ENCODE peak calls at places on chromosomes 13 and 19, in four cellular contexts. D is IMR-90, Z is H1, I is neuronal stem cell. A is an unnamed sample.

GRCh38 chr19:13583753-13584152 is 77.5 kb upstream of the CACNA1A start:
- DNase-seq in D (no peak), Z (no peak), I (no peak), A (no peak)

GRCh38 chr19:44662686-44663085 is 8.6 kb upstream of the CEACAM19 start:
- DNase-seq in D (peak), Z (no peak), I (no peak), A (no peak)

GRCh38 chr19:7552781-7553180 is 17.3 kb downstream of the PNPLA6 start:
- DNase-seq in D (no peak), Z (no peak), I (no peak), A (no peak)

GRCh38 chr19:7605490-7606222 is 10.0 kb downstream of the CAMSAP3 start:
- DNase-seq in D (no peak), Z (peak), I (no peak), A (peak)

GRCh38 chr13:91272235-91272777 is 75.2 kb upstream of the MIR17HG start:
- DNase-seq in D (no peak), Z (no peak), I (no peak), A (no peak)

GRCh38 chr19:5536337-5536894 is 31.3 kb downstream of the TINCR start:
- DNase-seq in D (peak), Z (peak), I (peak), A (peak)

GRCh38 chr19:10290876-10291553 is 1.3 kb downstream of the ICAM5 start:
- DNase-seq in D (peak), Z (no peak), I (no peak), A (peak)

GRCh38 chr13:99981115-99982020 is at the start of gene ZIC2:
- DNase-seq in D (no peak), Z (no peak), I (peak), A (peak)

GRCh38 chr19:38183227-38183914 is 40.7 kb downstream of the DPF1 start:
- DNase-seq in D (no peak), Z (peak), I (peak), A (peak)

GRCh38 chr13:77397636-77398035 is 70.7 kb upstream of the MYCBP2 start:
- DNase-seq in D (no peak), Z (no peak), I (no peak), A (no peak)

GRCh38 chr13:40508112-40508511 is 158.3 kb downstream of the FOXO1 start:
- DNase-seq in D (no peak), Z (no peak), I (no peak), A (no peak)

GRCh38 chr19:58150328-58150921 is at the start of gene ZNF329:
- DNase-seq in D (peak), Z (no peak), I (peak), A (peak)

GRCh38 chr13:114064516-114065140 is 67.8 kb downstream of the RASA3 start:
- DNase-seq in D (peak), Z (no peak), I (peak), A (no peak)

GRCh38 chr13:66076417-66076816 is 1153.7 kb downstream of the PCDH9 start:
- DNase-seq in D (peak), Z (no peak), I (no peak), A (no peak)

GRCh38 chr19:14094854-14095253 is 4.3 kb upstream of the SAMD1 start:
- DNase-seq in D (no peak), Z (no peak), I (no peak), A (no peak)

GRCh38 chr13:44969858-44970484 is 19.3 kb downstream of the NUFIP1 start:
- DNase-seq in D (peak), Z (no peak), I (peak), A (no peak)

GRCh38 chr13:21402586-21403307 is 56.4 kb downstream of the ZDHHC20 start:
- DNase-seq in D (peak), Z (no peak), I (no peak), A (no peak)

GRCh38 chr19:49359851-49360845 is 2.1 kb downstream of the TEAD2 start:
- DNase-seq in D (no peak), Z (no peak), I (no peak), A (no peak)

GRCh38 chr19:35155441-35155840 is 906 bp downstream of the FXYD5 start:
- DNase-seq in D (no peak), Z (no peak), I (no peak), A (no peak)
- H2BK15ac ChIP-seq in D (no peak), Z (no peak), I (peak), A (no peak)

GRCh38 chr13:31982124-31982523 is 49.5 kb upstream of the FRY start:
- DNase-seq in D (no peak), Z (no peak), I (no peak), A (no peak)
- H2BK5ac ChIP-seq in D (peak), Z (no peak), I (no peak), A (no peak)

DNA sequence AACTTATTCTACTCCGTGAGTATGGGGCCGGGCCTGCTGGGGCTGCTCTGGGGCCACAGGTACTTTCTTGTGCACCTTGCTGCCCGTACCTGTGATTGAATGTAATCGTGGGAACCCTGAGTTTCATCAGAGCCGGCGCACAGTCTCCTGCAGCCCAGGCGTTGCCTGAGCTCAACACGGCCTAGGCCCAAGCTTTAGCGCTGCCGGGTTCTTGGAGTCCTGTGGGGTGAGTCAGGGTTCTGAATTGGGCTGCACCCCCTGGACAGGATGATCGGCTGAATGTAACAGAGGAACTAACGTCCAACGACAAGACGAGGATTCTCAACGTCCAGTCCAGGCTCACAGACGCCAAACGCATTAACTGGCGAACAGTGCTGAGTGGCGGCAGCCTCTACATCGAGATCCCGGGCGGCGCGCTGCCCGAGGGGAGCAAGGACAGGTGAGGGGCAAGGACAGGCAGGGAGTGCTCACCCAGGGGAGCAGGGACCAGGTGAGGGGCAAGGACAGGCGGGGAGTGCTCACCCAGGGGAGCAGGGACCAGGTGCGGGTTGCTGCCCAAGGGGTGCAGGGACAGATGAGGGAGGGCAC is 10.4 kb downstream of the PEAK3 start:
- DNase-seq in D (peak), Z (no peak), I (no peak), A (peak)
- H2BK15ac ChIP-seq in D (no peak), Z (no peak), I (no peak), A (no peak)

GRCh38 chr19:4402171-4403004 is at the start of gene CHAF1A:
- DNase-seq in D (peak), Z (peak), I (peak), A (peak)

GRCh38 chr19:4396949-4397783 is 3.2 kb downstream of the SH3GL1 start:
- DNase-seq in D (no peak), Z (no peak), I (no peak), A (no peak)

GRCh38 chr19:4403005-4403761 is 743 bp downstream of the CHAF1A start:
- DNase-seq in D (no peak), Z (no peak), I (no peak), A (peak)

GRCh38 chr19:4401482-4402170 is 814 bp upstream of the CHAF1A start:
- DNase-seq in D (no peak), Z (no peak), I (no peak), A (no peak)

DNA sequence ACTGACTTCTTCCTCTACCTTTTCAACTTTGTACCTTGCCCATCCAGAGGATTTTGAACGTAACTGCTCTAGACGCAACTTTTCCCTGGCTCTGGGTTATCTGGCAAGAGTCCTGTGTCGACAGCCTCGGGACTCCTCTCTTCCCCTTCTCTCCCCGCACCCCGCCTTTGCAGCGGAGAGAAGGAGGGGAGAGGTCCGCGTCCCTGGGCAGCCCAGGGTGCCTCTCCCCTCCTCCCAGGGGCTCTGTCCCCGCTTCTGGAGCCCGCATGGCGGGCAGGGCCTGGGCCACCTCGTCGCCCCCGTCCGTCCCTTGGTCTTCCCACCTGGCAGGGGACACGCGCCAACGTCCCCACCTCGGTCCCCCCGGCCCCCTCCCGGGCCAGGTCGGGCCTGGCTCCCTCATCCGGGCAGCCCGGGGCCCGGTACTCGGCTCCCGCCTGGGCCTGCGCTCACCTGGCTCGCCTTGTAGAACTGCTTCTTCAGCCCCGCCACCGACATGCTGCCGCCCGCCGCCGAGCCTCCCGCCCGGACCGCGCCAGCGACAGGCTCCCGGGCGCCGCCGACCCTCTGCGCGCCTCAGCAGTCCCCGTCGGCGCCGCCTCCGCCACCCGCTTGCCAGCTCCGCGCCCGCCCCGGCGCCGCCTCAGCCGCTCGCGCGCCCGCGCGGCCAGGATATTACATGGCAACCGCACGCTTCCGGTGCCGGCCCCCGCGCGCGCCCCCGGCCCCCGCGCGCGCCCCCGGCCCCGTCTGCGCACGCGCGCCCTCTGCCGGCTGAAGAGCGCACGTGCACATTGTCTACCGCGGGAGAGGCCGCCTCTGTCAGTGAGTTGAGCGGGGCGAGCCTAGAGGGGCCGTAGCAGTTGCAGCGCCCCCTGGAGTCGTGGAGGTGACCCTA is at the start of gene SH3GL1:
- DNase-seq in D (peak), Z (peak), I (peak), A (peak)
- H2BK5ac ChIP-seq in D (peak), Z (peak), I (no peak), A (no peak)

GRCh38 chr19:676343-677105 is at the start of gene FSTL3:
- DNase-seq in D (no peak), Z (no peak), I (no peak), A (no peak)
- H2BK15ac ChIP-seq in D (peak), Z (no peak), I (no peak), A (no peak)

GRCh38 chr19:2099054-2099501 is 2.4 kb downstream of the IZUMO4 start:
- DNase-seq in D (no peak), Z (no peak), I (no peak), A (no peak)

GRCh38 chr19:2095338-2095938 is 688 bp downstream of the MOB3A start:
- DNase-seq in D (no peak), Z (no peak), I (no peak), A (no peak)

GRCh38 chr19:2099937-2100718 is 3.4 kb downstream of the IZUMO4 start:
- DNase-seq in D (no peak), Z (no peak), I (no peak), A (no peak)

GRCh38 chr19:2097330-2098327 is 914 bp downstream of the IZUMO4 start:
- DNase-seq in D (no peak), Z (no peak), I (no peak), A (no peak)

GRCh38 chr19:2096543-2097329 is at the start of gene IZUMO4:
- DNase-seq in D (peak), Z (peak), I (peak), A (peak)
- H2BK5ac ChIP-seq in D (peak), Z (no peak), I (peak), A (no peak)

DNA sequence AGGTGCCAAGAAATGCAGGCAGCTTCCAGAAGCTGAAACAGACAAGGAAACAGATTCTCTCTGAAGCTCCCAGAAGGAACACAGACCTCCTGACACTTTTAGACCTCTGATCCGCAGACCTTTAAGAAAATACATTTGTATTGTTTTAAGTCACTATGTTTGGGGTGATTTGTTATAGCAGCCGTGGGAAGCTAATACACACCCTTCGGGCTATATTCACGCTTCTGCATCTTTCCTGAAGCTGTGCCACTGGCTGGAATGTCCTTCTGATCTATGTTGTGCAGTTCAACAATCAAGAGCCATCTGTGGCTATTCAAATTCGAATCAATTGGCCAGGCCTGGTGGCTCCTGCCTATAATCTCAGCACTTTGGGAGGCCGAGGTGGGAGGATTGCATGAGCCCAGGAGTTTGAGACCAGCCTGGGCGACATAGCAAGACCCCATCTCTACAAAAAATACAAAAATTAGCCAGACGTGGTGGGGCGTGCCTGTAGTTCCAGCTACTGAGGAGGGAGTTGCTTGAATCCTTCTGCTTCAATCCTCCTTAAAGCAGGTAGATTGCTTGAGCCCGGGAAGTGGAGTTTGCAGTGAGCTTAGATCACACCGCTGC is 5.8 kb upstream of the DHX34 start:
- DNase-seq in D (no peak), Z (no peak), I (no peak), A (no peak)
- H2BK15ac ChIP-seq in D (no peak), Z (peak), I (no peak), A (no peak)

A was measured in H9.